ENCODE peak calls at places on chromosome 22, in nine cellular contexts. F is ascending aorta; H is right lobe of liver; B is COR-L47; D is fibroblast of the aortic adventitia; G is astrocyte of the spinal cord; A is stimulated activated CD4-positive, alpha-beta T cell treated with anti-CD3 and anti-CD28 coated beads, Interleukin-4, amount 100 ng/mL, for 1 hour; W is GM13977; I is NCI-H1105 treated with DMSO at 0.1 percent for 48 hours. V is an unnamed sample.

GRCh38 chr22:31609716-31610115 is 52.3 kb downstream of the PISD start:
- DNase-seq in W (no peak), D (no peak), H (no peak), G (no peak), A (no peak), B (no peak), I (no peak), F (no peak), V (no peak)

GRCh38 chr22:26914786-26915185 is 257.4 kb downstream of the MIAT start:
- DNase-seq in A (no peak), F (no peak), I (no peak), W (no peak), D (no peak), G (no peak), H (no peak), B (no peak), V (no peak)

GRCh38 chr22:45993143-45993692 is 16.3 kb upstream of the WNT7B start:
- DNase-seq in B (no peak), F (no peak), A (no peak), W (no peak), G (no peak), H (no peak), D (no peak), I (no peak), V (no peak)

GRCh38 chr22:24289138-24289537 is 18.5 kb downstream of the SPECC1L start:
- DNase-seq in H (no peak), A (no peak), I (no peak), W (no peak), F (no peak), D (peak), G (peak), B (no peak), V (no peak)

GRCh38 chr22:20741634-20742581 is 32.0 kb upstream of the SERPIND1 start:
- DNase-seq in H (no peak), B (no peak), F (no peak), A (peak), D (peak), G (peak), W (peak), I (peak), V (peak)

GRCh38 chr22:24601217-24602104 is 1.5 kb upstream of the GGT1 start:
- DNase-seq in W (peak), I (peak), B (no peak), G (no peak), A (no peak), D (no peak), H (peak), F (no peak), V (no peak)

GRCh38 chr22:23075525-23076216 is 5.4 kb downstream of the GNAZ start:
- DNase-seq in F (no peak), B (no peak), W (no peak), H (peak), G (no peak), D (no peak), I (no peak), A (no peak), V (no peak)

GRCh38 chr22:48560836-48561235 is 1266.8 kb downstream of the BRD1 start:
- DNase-seq in B (no peak), H (no peak), A (no peak), I (no peak), G (no peak), F (no peak), D (no peak), W (no peak), V (no peak)

GRCh38 chr22:23199159-23199558 is 18.9 kb downstream of the BCR start:
- DNase-seq in B (no peak), F (no peak), I (no peak), A (no peak), H (no peak), W (no peak), G (peak), D (no peak), V (no peak)

GRCh38 chr22:37526376-37526775 is 7.2 kb upstream of the CARD10 start:
- DNase-seq in F (no peak), D (peak), G (peak), H (no peak), W (no peak), B (no peak), I (no peak), A (no peak), V (no peak)

GRCh38 chr22:24514241-24515024 is 19.3 kb downstream of the UPB1 start:
- DNase-seq in G (no peak), F (no peak), H (peak), A (no peak), B (peak), I (no peak), D (no peak), W (peak), V (no peak)

V was measured in germinal center.